ENCODE peak calls at places on chromosomes 3 and 15, in seven cellular contexts. Z is bronchial epithelial cell, I is fibroblast of mammary gland, L is lower leg skin, G is left ventricle myocardium inferior, H is activated B cell treated with CpG ODN at 0.5 μM for 24 hours, X is lung. Y is an unnamed sample.

GRCh38 chr15:39462691-39463090 is 118.2 kb upstream of the THBS1 start:
- DNase-seq in X (no peak), G (no peak), L (no peak), Z (peak), I (peak), H (no peak), Y (no peak)

GRCh38 chr3:101624857-101625256 is 50.9 kb downstream of the PCNP start:
- DNase-seq in G (no peak), L (no peak), X (no peak), Z (no peak), I (no peak), H (no peak), Y (no peak)

GRCh38 chr3:160701490-160701889 is 24.5 kb downstream of the ARL14 start:
- DNase-seq in G (no peak), X (no peak), H (no peak), L (no peak), I (no peak), Z (no peak), Y (no peak)

GRCh38 chr3:169147246-169148008 is 516.1 kb downstream of the MECOM start:
- DNase-seq in L (no peak), X (peak), Z (peak), G (peak), H (peak), I (peak), Y (peak)

GRCh38 chr3:17166369-17166768 is 281.6 kb downstream of the PLCL2 start:
- DNase-seq in H (no peak), G (no peak), I (no peak), Z (no peak), X (no peak), L (no peak), Y (no peak)

GRCh38 chr3:194306109-194306686 is 44.9 kb downstream of the CPN2 start:
- DNase-seq in X (no peak), H (peak), I (no peak), G (no peak), L (no peak), Z (no peak), Y (no peak)

GRCh38 chr3:16476636-16477035 is 36.9 kb downstream of the RFTN1 start:
- DNase-seq in I (peak), L (no peak), X (no peak), Z (no peak), H (no peak), G (no peak), Y (no peak)

GRCh38 chr3:41681479-41681878 is 280.4 kb downstream of the ULK4 start:
- DNase-seq in X (peak), Z (peak), L (no peak), H (no peak), I (peak), G (no peak), Y (no peak)

GRCh38 chr3:194469977-194470376 is 16.8 kb downstream of the ATP13A3 start:
- DNase-seq in G (no peak), H (no peak), I (no peak), Z (no peak), L (no peak), X (no peak), Y (no peak)

GRCh38 chr3:179105881-179106280 is 34.3 kb upstream of the ZMAT3 start:
- DNase-seq in X (no peak), Z (no peak), G (no peak), L (no peak), I (no peak), H (no peak), Y (no peak)

GRCh38 chr15:90680371-90680935 is 36.7 kb upstream of the BLM start:
- DNase-seq in X (no peak), I (peak), G (no peak), Z (peak), L (no peak), H (no peak), Y (no peak)

GRCh38 chr3:24305795-24306467 is 188.7 kb downstream of the THRB start:
- DNase-seq in Z (no peak), I (peak), H (no peak), G (no peak), X (no peak), L (no peak), Y (no peak)

GRCh38 chr15:83322061-83322460 is 37.6 kb upstream of the BNC1 start:
- DNase-seq in I (no peak), G (no peak), Z (peak), X (no peak), H (no peak), L (no peak), Y (no peak)

GRCh38 chr3:149969110-149969944 is 1.4 kb downstream of the PFN2 start:
- DNase-seq in G (peak), Z (peak), X (no peak), H (no peak), I (peak), L (peak), Y (no peak)

GRCh38 chr3:114213669-114214541 is 23.5 kb downstream of the ZNF80 start:
- DNase-seq in I (peak), X (no peak), H (peak), G (no peak), Z (peak), L (peak), Y (peak)

GRCh38 chr15:20341901-20342605 is 199.5 kb downstream of the GOLGA6L6 start:
- DNase-seq in X (peak), I (no peak), L (no peak), G (peak), H (peak), Z (no peak), Y (peak)

GRCh38 chr3:33058780-33059179 is 38.2 kb downstream of the GLB1 start:
- DNase-seq in I (no peak), L (no peak), Z (no peak), H (no peak), X (no peak), G (no peak), Y (no peak)

GRCh38 chr15:40873625-40874561 is at the start of gene RHOV:
- DNase-seq in G (peak), X (peak), H (peak), I (no peak), Z (peak), L (no peak), Y (peak)
- TF ChIP-seq CTCF in G (peak), X (no peak), H (no peak), I (no peak), Z (peak), L (no peak), Y (peak)

DNA sequence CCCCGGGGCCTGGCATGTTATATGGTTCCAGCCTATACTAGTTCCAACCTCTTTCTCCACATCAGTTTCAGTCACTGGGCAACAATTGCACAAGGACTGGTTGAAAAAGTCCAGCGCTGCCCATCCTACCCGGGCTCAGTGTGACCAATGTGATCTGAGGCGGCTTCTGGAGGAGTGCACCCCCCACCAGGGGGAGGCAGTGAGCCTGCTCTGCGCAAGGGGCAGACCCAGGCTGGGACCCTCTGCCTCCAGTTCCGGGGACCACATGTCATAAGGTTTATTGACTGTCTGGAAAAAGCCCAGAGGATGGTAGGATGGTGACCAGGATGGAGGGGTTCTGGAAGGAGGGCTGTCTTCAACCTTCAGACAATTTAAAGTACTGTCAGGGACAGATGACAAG is 25.6 kb upstream of the NR2E3 start:
- DNase-seq in X (no peak), L (no peak), G (no peak), I (no peak), H (no peak), Z (no peak), Y (no peak)
- TF ChIP-seq CTCF in X (no peak), L (no peak), G (peak), I (peak), H (no peak), Z (peak), Y (peak)

DNA sequence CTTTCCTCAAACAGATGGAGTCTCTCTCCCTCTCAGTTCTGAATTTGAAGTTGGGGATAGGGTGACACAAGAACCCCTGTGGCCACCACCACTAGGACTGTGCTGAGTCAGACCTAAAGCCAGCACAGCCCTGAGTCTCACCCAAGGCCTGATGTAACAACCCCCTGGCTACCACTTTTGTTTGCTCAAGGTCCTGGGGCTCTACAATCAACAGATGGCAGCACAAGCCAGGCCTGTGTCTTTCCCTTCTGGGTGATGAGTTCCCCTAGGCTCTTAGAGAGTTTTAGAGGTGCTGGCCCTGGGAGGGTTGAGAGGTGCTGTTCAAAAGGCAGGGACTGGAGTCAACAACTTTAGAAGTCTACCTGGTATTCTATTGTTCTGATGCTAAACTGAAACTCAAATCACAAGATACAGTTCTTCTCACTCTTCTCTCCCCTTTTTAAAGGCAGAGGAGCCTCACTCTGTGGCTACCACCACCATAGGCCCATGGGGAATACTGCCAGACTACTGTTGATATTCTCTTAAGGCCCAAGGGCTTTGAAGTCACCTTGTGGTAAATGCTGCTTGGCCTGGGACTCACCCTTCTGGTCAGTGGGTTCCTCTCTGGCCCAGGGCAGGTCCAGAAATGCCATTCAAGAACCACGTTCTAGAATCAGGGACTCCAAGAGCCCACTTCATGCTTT is 6.5 kb downstream of the OR5K4 start:
- DNase-seq in H (no peak), G (no peak), X (no peak), L (no peak), Z (peak), I (no peak), Y (no peak)
- TF ChIP-seq CTCF in H (no peak), G (no peak), X (no peak), L (no peak), Z (peak), I (no peak), Y (no peak)

GRCh38 chr3:58175429-58176184 is 35.2 kb downstream of the DNASE1L3 start:
- DNase-seq in L (no peak), H (no peak), X (no peak), I (peak), Z (peak), G (no peak), Y (no peak)
- TF ChIP-seq CTCF in L (no peak), H (no peak), X (no peak), I (no peak), Z (no peak), G (no peak), Y (no peak)